ENCODE peak calls at places on chromosomes 4 and X, in six cellular contexts. E is SK-N-MC, C is kidney, I is esophagus squamous epithelium, G is cardiac muscle cell, A is IMR-90. Q is an unnamed sample.

GRCh38 chr4:144647095-144647959 is 1.4 kb downstream of the HHIP start:
- DNase-seq in E (no peak), C (no peak), G (peak; percentile 51), I (no peak), A (peak; percentile 51), Q (no peak)

GRCh38 chr4:174218127-174218790 is 65.2 kb downstream of the FBXO8 start:
- DNase-seq in C (no peak), E (no peak), I (no peak), G (peak; percentile 49), A (no peak), Q (no peak)

GRCh38 chr4:158168606-158169005 is 4.2 kb downstream of the GASK1B start:
- DNase-seq in C (no peak), E (no peak), G (no peak), I (no peak), A (no peak), Q (no peak)

GRCh38 chrX:123859409-123859827 is 435 bp upstream of the XIAP start:
- DNase-seq in C (no peak), I (no peak), G (no peak), A (no peak), E (no peak), Q (no peak)

GRCh38 chrX:153004780-153005179 is 10.9 kb upstream of the PNMA5 start:
- DNase-seq in G (no peak), E (no peak), A (no peak), I (no peak), C (no peak), Q (no peak)

GRCh38 chrX:134672101-134672500 is 13.8 kb upstream of the PLAC1 start:
- DNase-seq in E (no peak), A (no peak), C (no peak), G (no peak), I (no peak), Q (no peak)

GRCh38 chrX:2627272-2627867 is 63.7 kb upstream of the CD99 start:
- DNase-seq in C (no peak), I (no peak), G (peak; percentile 55), A (peak; percentile 27), E (no peak), Q (no peak)

GRCh38 chr4:154807042-154807630 is 26.1 kb downstream of the RBM46 start:
- DNase-seq in A (peak; percentile 54), E (peak; percentile 47), C (no peak), G (peak; percentile 67), I (no peak), Q (peak; percentile 4)

GRCh38 chr4:125004676-125005075 is 292.1 kb upstream of the ANKRD50 start:
- DNase-seq in C (no peak), E (no peak), I (no peak), G (no peak), A (no peak), Q (no peak)

GRCh38 chrX:153669174-153669890 is 4.3 kb downstream of the PNCK start:
- DNase-seq in G (peak; percentile 18), I (no peak), E (no peak), C (peak; percentile 76), A (no peak), Q (no peak)

GRCh38 chr4:147576084-147576483 is 41.1 kb upstream of the TMEM184C start:
- DNase-seq in C (no peak), A (no peak), E (no peak), G (no peak), I (no peak), Q (no peak)

GRCh38 chr4:133452669-133453068 is 303.6 kb downstream of the PCDH10 start:
- DNase-seq in E (no peak), I (no peak), A (no peak), G (no peak), C (no peak), Q (no peak)

GRCh38 chrX:67922950-67923349 is 379.1 kb downstream of the AR start:
- DNase-seq in C (no peak), G (no peak), I (no peak), E (no peak), A (no peak), Q (no peak)

GRCh38 chr4:172830295-172830764 is 338.3 kb upstream of the GALNT7 start:
- DNase-seq in A (peak; percentile 21), C (no peak), G (peak; percentile 24), E (no peak), I (no peak), Q (no peak)

GRCh38 chr4:57124145-57124544 is 14.0 kb upstream of the IGFBP7 start:
- DNase-seq in I (no peak), G (peak; percentile 80), C (no peak), A (no peak), E (no peak), Q (no peak)

GRCh38 chr4:80454040-80454439 is 118.5 kb downstream of the CFAP299 start:
- DNase-seq in C (no peak), E (no peak), A (peak; percentile 54), I (no peak), G (no peak), Q (no peak)

GRCh38 chr4:40562681-40563080 is 67.0 kb downstream of the RBM47 start:
- DNase-seq in C (no peak), I (no peak), A (no peak), E (no peak), G (no peak), Q (no peak)

GRCh38 chr4:137417676-137418075 is 114.6 kb downstream of the PCDH18 start:
- DNase-seq in G (no peak), C (no peak), E (no peak), A (peak; percentile 69), I (no peak), Q (peak; percentile 21)

GRCh38 chr4:109005523-109005922 is 242.7 kb upstream of the ETNPPL start:
- DNase-seq in I (no peak), E (no peak), C (no peak), A (peak; percentile 73), G (peak; percentile 51), Q (no peak)

GRCh38 chr4:153090670-153091385 is 113.4 kb upstream of the TRIM2 start:
- DNase-seq in E (no peak), G (no peak), C (no peak), A (no peak), I (no peak), Q (no peak)

GRCh38 chr4:38949416-38950051 is 81.9 kb downstream of the FAM114A1 start:
- DNase-seq in C (no peak), I (no peak), G (no peak), E (no peak), A (peak; percentile 70), Q (no peak)

GRCh38 chr4:10117424-10118354 is 1.1 kb upstream of the WDR1 start:
- DNase-seq in I (no peak), E (no peak), A (no peak), C (no peak), G (peak; percentile 57), Q (no peak)

GRCh38 chrX:131704136-131704695 is 160.3 kb downstream of the OR13H1 start:
- DNase-seq in I (peak; percentile 13), A (peak; percentile 85), C (peak; percentile 91), G (no peak), E (peak; percentile 75), Q (no peak)
- H3K4me3 ChIP-seq in I (peak overlapping the region; percentile 70), A (peak overlapping the region; percentile 65), C (no peak overlapping the region), G (no peak overlapping the region), E (peak overlapping the region; percentile 79), Q (no peak overlapping the region)

DNA sequence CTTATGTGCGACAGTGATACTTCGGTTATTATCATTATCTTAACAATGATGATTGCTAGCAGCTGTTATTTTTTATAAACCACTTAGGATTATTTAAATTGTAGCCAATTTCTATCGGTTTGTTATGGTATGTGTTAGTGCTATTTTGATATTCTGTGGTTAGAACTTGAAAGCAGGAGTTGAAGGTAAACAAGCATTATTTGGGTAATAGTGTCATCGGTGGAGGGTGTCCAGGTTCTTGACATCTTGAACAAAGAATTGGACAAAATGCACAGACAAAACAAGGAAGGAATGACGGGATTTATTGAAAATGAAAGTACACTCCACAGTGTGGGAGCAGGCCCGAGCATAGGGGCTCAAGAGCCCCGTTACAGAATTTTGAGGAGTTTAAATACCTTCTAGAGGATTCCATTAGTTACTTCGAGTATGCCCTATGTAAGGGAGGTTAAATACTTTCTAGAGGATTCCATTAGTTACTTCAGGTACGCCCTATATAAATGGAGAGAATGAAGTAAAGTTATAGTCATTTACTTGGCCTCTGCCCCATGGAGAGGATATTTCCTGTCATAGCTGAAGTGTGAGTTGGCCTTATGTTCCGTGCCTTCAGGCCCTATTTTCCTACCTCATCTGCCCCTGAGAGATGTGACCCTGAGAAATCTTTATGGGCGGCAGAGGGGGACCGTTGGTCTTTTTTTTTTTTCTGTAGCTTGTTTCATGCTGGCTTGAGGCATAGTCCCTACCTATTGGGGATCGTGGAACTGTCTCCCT is 13.1 kb downstream of the MOB1B start:
- DNase-seq in I (no peak), A (peak; percentile 78), G (peak; percentile 19), C (no peak), E (no peak), Q (no peak)
- H3K4me3 ChIP-seq in I (peak overlapping the region; percentile 43), A (peak overlapping the region; percentile 33), G (no peak overlapping the region), C (no peak overlapping the region), E (no peak overlapping the region), Q (no peak overlapping the region)

DNA sequence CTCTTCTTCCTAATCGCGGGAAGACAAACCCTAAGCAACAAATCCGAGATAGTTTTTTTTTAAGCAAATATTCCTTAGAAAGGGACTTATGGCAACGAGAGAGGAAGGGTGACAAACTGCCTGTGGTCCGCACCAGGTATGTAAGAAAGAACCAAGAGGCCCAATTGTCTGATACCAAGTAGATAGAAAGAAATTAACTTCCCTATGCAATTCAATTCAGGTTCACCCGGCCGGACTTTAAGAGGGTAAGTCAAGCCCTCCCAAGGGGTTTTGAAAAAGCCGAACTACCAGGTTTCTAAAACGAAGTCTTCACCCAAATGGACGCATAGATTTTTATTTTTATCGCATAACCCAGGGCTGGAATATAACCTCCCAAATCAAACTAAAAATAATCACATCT is 1.7 kb upstream of the MAB21L2 start:
- DNase-seq in C (no peak), G (no peak), I (no peak), E (no peak), A (no peak), Q (no peak)
- H3K4me3 ChIP-seq in C (peak overlapping the region; percentile 55), G (peak overlapping the region; percentile 21), I (peak overlapping the region; percentile 62), E (no peak overlapping the region), A (peak overlapping the region; percentile 49), Q (peak overlapping the region; percentile 51)

GRCh38 chr4:85787133-85787532 is 312.2 kb downstream of the ARHGAP24 start:
- DNase-seq in G (peak; percentile 73), I (no peak), E (no peak), A (peak; percentile 93), C (no peak), Q (peak; percentile 89)

GRCh38 chr4:85784947-85785346 is 310.0 kb downstream of the ARHGAP24 start:
- DNase-seq in G (no peak), I (no peak), A (no peak), E (no peak), C (no peak), Q (no peak)

GRCh38 chr4:85783900-85784299 is 308.9 kb downstream of the ARHGAP24 start:
- DNase-seq in E (no peak), A (no peak), I (no peak), C (no peak), G (no peak), Q (no peak)

GRCh38 chr4:85783483-85783882 is 308.5 kb downstream of the ARHGAP24 start:
- DNase-seq in C (no peak), A (peak; percentile 90), I (no peak), E (no peak), G (peak; percentile 87), Q (peak; percentile 91)

GRCh38 chr4:85784348-85784747 is 309.4 kb downstream of the ARHGAP24 start:
- DNase-seq in I (no peak), C (no peak), A (no peak), G (peak; percentile 44), E (no peak), Q (no peak)
- H3K4me3 ChIP-seq in I (no peak overlapping the region), C (no peak overlapping the region), A (no peak overlapping the region), G (no peak overlapping the region), E (no peak overlapping the region), Q (no peak overlapping the region)